ENCODE peak calls at places on chromosomes 12 and 14, in ten cellular contexts. M is ovary, G is transverse colon, W is suprapubic skin, R is GM12878, Z is A549, C is sigmoid colon, U is stomach, X is tibial nerve, B is K562. P is an unnamed sample.

GRCh38 chr12:71556471-71556870 is 107.2 kb downstream of the ZFC3H1 start:
- DNase-seq in M (no peak), G (no peak), W (no peak), R (no peak), Z (no peak), C (no peak), U (no peak), X (no peak), B (no peak), P (no peak)

GRCh38 chr12:25052191-25053020 is 103.5 kb upstream of the BCAT1 start:
- DNase-seq in M (no peak), G (peak), W (no peak), R (peak), Z (no peak), C (no peak), U (no peak), X (no peak), B (peak), P (no peak)

GRCh38 chr12:51326762-51327439 is 2.9 kb upstream of the BIN2 start:
- DNase-seq in M (no peak), G (no peak), W (no peak), R (peak), Z (peak), C (no peak), U (no peak), X (no peak), B (peak), P (no peak)

GRCh38 chr14:37598085-37598972 is 2.9 kb downstream of the TTC6 start:
- DNase-seq in M (no peak), G (peak), W (peak), R (no peak), Z (no peak), C (no peak), U (peak), X (no peak), B (no peak), P (no peak)

GRCh38 chr14:101507306-101508150 is 53.8 kb upstream of the DIO3 start:
- DNase-seq in M (no peak), G (peak), W (peak), R (no peak), Z (no peak), C (peak), U (peak), X (peak), B (no peak), P (no peak)

GRCh38 chr12:60172696-60173095 is 576.9 kb downstream of the SLC16A7 start:
- DNase-seq in M (no peak), G (no peak), W (no peak), R (no peak), Z (no peak), C (no peak), U (no peak), X (no peak), B (no peak), P (no peak)

GRCh38 chr12:26113853-26114719 is 10.8 kb downstream of the BHLHE41 start:
- DNase-seq in M (peak), G (peak), W (peak), R (no peak), Z (peak), C (peak), U (peak), X (peak), B (peak), P (peak)

GRCh38 chr14:24889843-24890242 is 160.1 kb downstream of the STXBP6 start:
- DNase-seq in M (no peak), G (no peak), W (no peak), R (no peak), Z (no peak), C (no peak), U (no peak), X (no peak), B (no peak), P (no peak)

GRCh38 chr12:128790653-128791373 is 32.9 kb downstream of the SLC15A4 start:
- DNase-seq in M (no peak), G (no peak), W (no peak), R (no peak), Z (no peak), C (peak), U (no peak), X (no peak), B (no peak), P (no peak)

GRCh38 chr12:65668981-65669695 is 155.1 kb upstream of the HMGA2 start:
- DNase-seq in M (no peak), G (no peak), W (no peak), R (no peak), Z (no peak), C (no peak), U (no peak), X (no peak), B (peak), P (no peak)

GRCh38 chr12:93571360-93571853 is 1.1 kb upstream of the SOCS2 start:
- DNase-seq in M (peak), G (peak), W (peak), R (no peak), Z (peak), C (peak), U (peak), X (peak), B (peak), P (peak)

GRCh38 chr12:93571854-93572711 is at the start of gene SOCS2:
- DNase-seq in M (peak), G (peak), W (no peak), R (no peak), Z (no peak), C (peak), U (peak), X (no peak), B (peak), P (peak)

GRCh38 chr12:93570552-93571359 is 1.7 kb upstream of the SOCS2 start:
- DNase-seq in M (peak), G (peak), W (peak), R (no peak), Z (peak), C (peak), U (peak), X (peak), B (peak), P (peak)

GRCh38 chr12:93573552-93574223 is 1.2 kb downstream of the SOCS2 start:
- DNase-seq in M (peak), G (peak), W (no peak), R (no peak), Z (no peak), C (no peak), U (no peak), X (no peak), B (peak), P (no peak)

DNA sequence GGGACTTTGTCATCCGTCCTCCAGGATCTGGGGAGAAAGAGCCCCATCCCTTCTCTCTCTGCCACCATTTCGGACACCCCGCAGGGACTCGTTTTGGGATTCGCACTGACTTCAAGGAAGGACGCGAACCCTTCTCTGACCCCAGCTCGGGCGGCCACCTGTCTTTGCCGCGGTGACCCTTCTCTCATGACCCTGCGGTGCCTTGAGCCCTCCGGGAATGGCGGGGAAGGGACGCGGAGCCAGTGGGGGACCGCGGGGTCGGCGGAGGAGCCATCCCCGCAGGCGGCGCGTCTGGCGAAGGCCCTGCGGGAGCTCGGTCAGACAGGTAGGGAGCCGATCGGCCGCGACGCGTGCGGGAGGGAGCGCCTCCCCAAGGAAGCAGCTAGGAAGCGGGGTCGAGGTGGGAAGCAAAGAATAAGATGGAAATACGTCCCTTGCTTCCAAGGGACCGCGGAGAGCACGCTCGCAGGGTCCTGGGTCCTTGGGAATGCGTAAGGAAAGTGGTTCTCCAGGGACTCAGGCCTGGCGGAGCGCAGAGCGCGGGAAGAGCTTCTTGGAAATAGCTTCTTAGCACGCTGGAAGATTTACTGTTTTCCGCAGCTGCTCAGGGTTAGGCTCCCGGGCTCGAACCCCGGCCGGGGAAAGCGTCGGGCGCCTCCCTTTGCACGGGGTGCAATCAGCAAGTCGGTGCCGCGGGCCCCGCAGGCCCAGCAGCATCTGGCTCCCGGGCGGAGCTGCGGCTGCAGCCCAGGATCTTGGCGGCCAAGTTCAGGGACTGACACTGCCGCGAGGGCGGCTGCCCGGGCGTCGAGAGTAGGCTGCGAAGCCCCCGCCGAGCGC is 457 bp downstream of the SOCS2 start:
- DNase-seq in M (peak), G (peak), W (peak), R (no peak), Z (no peak), C (peak), U (no peak), X (no peak), B (peak), P (peak)
- TF ChIP-seq EP300 in M (no peak), G (no peak), W (no peak), R (no peak), Z (no peak), C (no peak), U (no peak), X (no peak), B (no peak), P (no peak)

GRCh38 chr12:132525833-132526455 is 36.0 kb downstream of the FBRSL1 start:
- DNase-seq in M (no peak), G (no peak), W (no peak), R (no peak), Z (no peak), C (no peak), U (no peak), X (no peak), B (no peak), P (no peak)
- TF ChIP-seq EP300 in M (no peak), G (no peak), W (no peak), R (no peak), Z (no peak), C (no peak), U (no peak), X (no peak), B (no peak), P (no peak)

GRCh38 chr12:45938566-45938965 is 51.8 kb downstream of the SCAF11 start:
- DNase-seq in M (no peak), G (no peak), W (no peak), R (no peak), Z (no peak), C (no peak), U (no peak), X (no peak), B (no peak), P (no peak)
- TF ChIP-seq EP300 in M (no peak), G (no peak), W (no peak), R (no peak), Z (no peak), C (no peak), U (no peak), X (no peak), B (no peak), P (no peak)

DNA sequence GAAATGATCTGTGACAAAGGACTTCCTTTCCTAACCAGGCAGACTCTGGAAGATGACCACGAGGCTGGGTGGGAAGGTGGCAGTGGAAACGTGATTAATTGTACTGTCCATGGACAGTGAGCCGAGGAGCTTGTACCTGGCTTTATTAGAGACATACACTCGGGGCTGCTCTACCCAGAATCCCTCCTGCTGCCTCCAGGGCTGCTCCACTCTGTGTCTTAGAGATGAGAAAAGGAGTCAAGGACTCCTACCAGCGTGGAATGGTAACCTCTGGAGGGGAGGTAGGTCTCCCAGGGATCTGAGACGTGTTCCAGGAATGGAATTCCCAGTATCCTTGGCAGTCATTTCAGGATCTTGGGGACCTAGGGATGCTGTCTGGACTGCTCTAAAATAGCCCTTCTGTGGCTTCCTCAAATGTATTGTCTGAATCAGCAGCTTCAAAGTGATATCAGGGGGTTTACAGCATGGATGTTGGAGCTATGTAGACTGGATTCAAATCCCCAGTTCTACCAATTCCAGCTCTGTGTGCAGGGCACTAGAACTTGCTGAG is 237.8 kb downstream of the CACNA1C start:
- DNase-seq in M (no peak), G (no peak), W (no peak), R (no peak), Z (no peak), C (peak), U (no peak), X (no peak), B (no peak), P (no peak)
- TF ChIP-seq EP300 in M (no peak), G (no peak), W (no peak), R (no peak), Z (no peak), C (no peak), U (no peak), X (no peak), B (no peak), P (no peak)

GRCh38 chr12:124279846-124280360 is 15.0 kb upstream of the RFLNA start:
- DNase-seq in M (no peak), G (no peak), W (no peak), R (no peak), Z (no peak), C (no peak), U (no peak), X (no peak), B (no peak), P (no peak)
- TF ChIP-seq EP300 in M (no peak), G (no peak), W (no peak), R (no peak), Z (no peak), C (no peak), U (no peak), X (no peak), B (no peak), P (no peak)

DNA sequence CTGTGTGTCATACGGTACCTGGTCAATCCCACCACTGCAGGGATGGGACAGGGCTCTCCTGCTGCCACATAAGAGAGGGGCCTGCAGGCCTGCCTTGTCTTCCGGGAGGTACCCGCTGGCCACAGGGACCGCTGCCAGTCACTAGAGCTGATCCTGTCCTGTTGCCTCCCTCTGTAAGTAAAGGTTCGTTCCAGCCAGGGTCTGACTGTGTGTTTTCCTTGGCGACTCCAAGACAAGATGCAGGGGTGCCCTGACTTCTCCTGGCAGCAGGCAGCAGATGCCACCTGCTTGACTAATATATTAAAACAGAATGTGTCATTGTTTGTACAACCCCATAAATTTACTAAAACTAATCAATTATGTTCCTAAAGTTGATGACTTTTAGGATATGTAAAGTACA is 41.5 kb upstream of the ASPG start:
- DNase-seq in M (no peak), G (no peak), W (no peak), R (no peak), Z (no peak), C (no peak), U (no peak), X (no peak), B (no peak), P (no peak)
- TF ChIP-seq EP300 in M (no peak), G (no peak), W (no peak), R (no peak), Z (no peak), C (no peak), U (no peak), X (no peak), B (no peak), P (no peak)

GRCh38 chr14:80213602-80214001 is 2.3 kb upstream of the DIO2 start:
- DNase-seq in M (no peak), G (peak), W (no peak), R (no peak), Z (peak), C (no peak), U (peak), X (no peak), B (peak), P (peak)
- TF ChIP-seq EP300 in M (no peak), G (no peak), W (no peak), R (no peak), Z (no peak), C (no peak), U (no peak), X (no peak), B (no peak), P (no peak)

GRCh38 chr14:89252887-89253532 is 164.0 kb downstream of the FOXN3 start:
- DNase-seq in M (no peak), G (no peak), W (no peak), R (no peak), Z (peak), C (no peak), U (no peak), X (no peak), B (no peak), P (peak)
- TF ChIP-seq EP300 in M (no peak), G (no peak), W (no peak), R (no peak), Z (no peak), C (no peak), U (no peak), X (no peak), B (no peak), P (no peak)

DNA sequence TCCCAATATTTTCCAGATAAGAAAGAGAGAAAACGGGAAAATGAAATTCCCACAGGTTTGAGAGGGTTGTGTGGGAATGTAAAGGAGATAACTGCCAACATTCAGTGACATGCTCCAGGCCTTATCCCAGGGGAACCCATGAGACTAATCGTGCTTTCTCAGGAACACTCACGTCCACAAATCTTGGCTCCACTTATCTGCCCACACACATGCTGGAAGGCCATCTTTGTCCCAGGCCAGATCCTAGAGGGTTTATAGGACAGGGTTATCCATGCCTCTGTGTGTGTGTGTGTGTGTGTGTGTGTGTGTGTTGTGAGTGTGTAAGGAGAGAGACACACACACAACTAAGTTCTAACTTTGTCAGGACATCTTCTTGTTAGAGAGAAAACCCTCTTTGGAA is 182.2 kb upstream of the E2F7 start:
- DNase-seq in M (no peak), G (no peak), W (no peak), R (no peak), Z (no peak), C (no peak), U (no peak), X (no peak), B (no peak), P (no peak)
- TF ChIP-seq EP300 in M (no peak), G (no peak), W (no peak), R (no peak), Z (no peak), C (no peak), U (no peak), X (no peak), B (no peak), P (no peak)

GRCh38 chr14:61478971-61479473 is 157.6 kb downstream of the PRKCH start:
- DNase-seq in M (no peak), G (no peak), W (no peak), R (no peak), Z (no peak), C (no peak), U (no peak), X (no peak), B (no peak), P (no peak)

GRCh38 chr14:61476105-61476736 is 154.8 kb downstream of the PRKCH start:
- DNase-seq in M (no peak), G (no peak), W (no peak), R (no peak), Z (no peak), C (no peak), U (no peak), X (no peak), B (no peak), P (no peak)

GRCh38 chr14:61479746-61480502 is 158.5 kb downstream of the PRKCH start:
- DNase-seq in M (no peak), G (no peak), W (no peak), R (no peak), Z (no peak), C (no peak), U (no peak), X (no peak), B (no peak), P (no peak)

GRCh38 chr14:61476737-61477410 is 155.5 kb downstream of the PRKCH start:
- DNase-seq in M (no peak), G (peak), W (no peak), R (no peak), Z (peak), C (peak), U (peak), X (no peak), B (peak), P (peak)

DNA sequence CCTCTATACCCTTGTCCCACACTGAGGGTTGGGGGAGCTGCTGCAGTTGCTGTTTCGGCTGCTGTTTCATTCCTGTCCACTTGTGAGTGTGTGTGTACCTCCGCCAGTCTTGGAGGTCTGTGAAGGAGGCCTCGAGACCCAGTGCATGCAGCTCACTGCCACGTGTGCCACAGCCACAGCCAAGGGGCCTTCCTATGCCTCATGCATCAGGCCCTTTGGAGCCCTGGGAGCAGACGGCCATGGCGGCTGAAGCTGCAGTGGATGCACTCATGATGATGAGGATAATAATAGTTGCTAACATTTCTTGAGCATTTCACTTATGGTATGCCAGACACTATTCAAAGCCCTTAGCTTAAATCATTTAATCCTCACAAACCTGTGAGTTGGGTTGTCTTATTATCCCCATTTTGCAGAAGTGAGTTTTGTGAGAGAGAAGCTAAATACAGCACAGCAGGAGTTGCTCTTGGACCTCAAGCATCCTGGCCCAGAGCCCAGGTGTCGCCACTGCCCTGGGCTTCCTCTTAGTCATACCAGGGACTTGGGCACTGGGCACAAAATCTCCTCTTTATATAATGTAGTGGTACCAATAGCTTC is 156.6 kb downstream of the PRKCH start:
- DNase-seq in M (peak), G (peak), W (no peak), R (no peak), Z (peak), C (peak), U (peak), X (no peak), B (no peak), P (no peak)
- TF ChIP-seq EP300 in M (no peak), G (no peak), W (no peak), R (no peak), Z (no peak), C (no peak), U (no peak), X (no peak), B (no peak), P (no peak)